ENCODE peak calls at places on chromosomes 1 and 21, in six cellular contexts. Q is Panc1, J is heart right ventricle, O is IMR-90, X is brain microvascular endothelial cell, S is lower lobe of right lung. G is an unnamed sample.

GRCh38 chr21:25360593-25360992 is 246.7 kb downstream of the MRPL39 start:
- DNase-seq in X (no peak), Q (no peak), O (no peak), S (no peak), J (no peak), G (no peak)

GRCh38 chr1:30920827-30921226 is 12.3 kb upstream of the SDC3 start:
- DNase-seq in O (no peak), S (no peak), J (no peak), Q (no peak), X (peak; percentile 53), G (no peak)

GRCh38 chr21:46294647-46295176 is 8.6 kb downstream of the YBEY start:
- DNase-seq in X (peak; percentile 55), Q (no peak), O (peak; percentile 68), J (no peak), S (peak; percentile 63), G (no peak)

GRCh38 chr1:244280221-244280620 is 171.5 kb downstream of the ADSS2 start:
- DNase-seq in X (no peak), Q (no peak), S (no peak), J (no peak), O (no peak), G (no peak)

GRCh38 chr1:11886986-11887665 is 28.4 kb upstream of the NPPB start:
- DNase-seq in Q (no peak), O (no peak), X (no peak), J (peak; percentile 71), S (no peak), G (no peak)

GRCh38 chr21:42113926-42114409 is 42.9 kb downstream of the UMODL1 start:
- DNase-seq in Q (no peak), J (no peak), S (no peak), O (no peak), X (no peak), G (peak; percentile 57)

GRCh38 chr21:35086357-35086756 is 37.3 kb upstream of the RUNX1 start:
- DNase-seq in S (no peak), Q (no peak), O (peak; percentile 54), J (no peak), X (peak; percentile 34), G (peak; percentile 56)

GRCh38 chr1:155033524-155033923 is at the start of the genes DCST1 and DCST2:
- DNase-seq in X (no peak), J (no peak), Q (no peak), O (no peak), S (no peak), G (no peak)

GRCh38 chr1:37038703-37039093 is 4.4 kb upstream of the GRIK3 start:
- DNase-seq in J (no peak), X (no peak), Q (no peak), S (no peak), O (no peak), G (no peak)

GRCh38 chr1:25033828-25034451 is 103.9 kb upstream of the RUNX3 start:
- DNase-seq in X (no peak), J (peak; percentile 33), S (peak; percentile 80), O (no peak), Q (no peak), G (no peak)

GRCh38 chr1:4657920-4658585 is 3.6 kb downstream of the AJAP1 start:
- DNase-seq in O (no peak), S (no peak), Q (no peak), J (no peak), X (no peak), G (no peak)

GRCh38 chr1:92931691-92932090 is 29.6 kb downstream of the DIPK1A start:
- DNase-seq in Q (no peak), J (no peak), S (no peak), O (no peak), X (no peak), G (no peak)

DNA sequence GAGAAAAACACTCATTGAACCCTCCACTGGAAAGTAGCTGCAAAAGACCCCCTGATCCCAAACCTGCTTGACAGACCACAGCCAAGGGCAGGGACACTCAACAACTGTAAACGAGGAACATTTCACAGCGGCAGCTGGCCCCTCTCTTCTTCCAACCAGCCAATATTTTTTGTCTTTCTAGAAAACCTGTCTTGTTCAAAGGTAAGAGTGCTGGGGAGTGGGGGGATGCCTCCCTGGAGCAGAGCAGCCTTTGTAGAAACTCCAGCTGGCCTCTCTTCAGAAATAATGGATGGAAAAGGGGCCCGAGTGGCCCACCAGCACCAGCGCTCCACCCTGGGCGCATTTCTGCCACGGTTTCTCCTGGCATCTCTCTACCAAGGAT is 384.0 kb downstream of the RRAGC start:
- DNase-seq in X (no peak), O (no peak), J (no peak), Q (no peak), S (no peak), G (no peak)
- H3K27ac ChIP-seq in X (no peak overlapping the region), O (no peak overlapping the region), J (no peak overlapping the region), Q (no peak overlapping the region), S (peak overlapping the region; percentile 25), G (no peak overlapping the region)

GRCh38 chr1:167621780-167622179 is 8.3 kb upstream of the RCSD1 start:
- DNase-seq in Q (no peak), S (no peak), O (no peak), X (no peak), J (no peak), G (no peak)
- TF ChIP-seq CTCF in Q (no peak), S (no peak), O (no peak), X (no peak), J (no peak), G (no peak)

GRCh38 chr1:115343200-115343737 is 5.2 kb upstream of the NGF start:
- DNase-seq in X (no peak), J (no peak), Q (no peak), O (no peak), S (no peak), G (no peak)

GRCh38 chr1:115340879-115341278 is 2.8 kb upstream of the NGF start:
- DNase-seq in O (no peak), S (no peak), Q (no peak), J (no peak), X (no peak), G (no peak)

GRCh38 chr1:115338457-115338820 is 390 bp upstream of the NGF start:
- DNase-seq in S (no peak), X (no peak), Q (no peak), J (peak; percentile 39), O (no peak), G (no peak)

GRCh38 chr1:115337633-115338456 is at the start of gene NGF:
- DNase-seq in J (peak; percentile 64), X (peak; percentile 42), Q (no peak), S (peak; percentile 50), O (peak; percentile 78), G (peak; percentile 73)

GRCh38 chr1:115341948-115342347 is 3.9 kb upstream of the NGF start:
- DNase-seq in X (no peak), J (no peak), S (no peak), Q (no peak), O (no peak), G (no peak)
- H3K27ac ChIP-seq in X (no peak overlapping the region), J (no peak overlapping the region), S (no peak overlapping the region), Q (no peak overlapping the region), O (no peak overlapping the region), G (no peak overlapping the region)

DNA sequence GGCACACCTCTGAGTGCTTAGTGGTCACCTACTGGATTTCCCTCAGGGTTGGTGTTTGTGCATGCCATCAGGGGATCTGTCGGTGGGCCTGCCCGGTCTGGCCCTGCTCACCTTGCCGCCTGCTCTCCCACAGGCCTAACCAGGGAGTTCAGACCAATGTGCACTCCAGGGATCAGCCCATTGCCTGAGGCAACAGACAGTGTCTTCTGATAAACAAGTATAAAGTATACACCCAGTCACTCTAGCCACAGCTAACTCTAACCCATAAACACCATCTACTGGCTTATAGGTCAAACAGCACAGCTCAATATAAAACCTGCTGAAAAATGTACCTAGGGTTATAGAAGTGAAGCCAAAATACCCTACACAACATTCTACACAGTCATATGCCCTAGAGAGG is 1300.0 kb downstream of the PLA2G4A start:
- DNase-seq in S (no peak), Q (no peak), O (peak; percentile 41), J (no peak), X (no peak), G (no peak)
- TF ChIP-seq CTCF in S (no peak), Q (peak; percentile 14), O (peak; percentile 46), J (no peak), X (no peak), G (no peak)

GRCh38 chr1:89130716-89131115 is 4.8 kb upstream of the GBP2 start:
- DNase-seq in O (no peak), X (no peak), S (no peak), J (no peak), Q (no peak), G (no peak)

GRCh38 chr1:89133747-89134146 is 7.8 kb upstream of the GBP2 start:
- DNase-seq in O (no peak), Q (no peak), X (no peak), S (no peak), J (no peak), G (no peak)
- H3K27ac ChIP-seq in O (no peak overlapping the region), Q (no peak overlapping the region), X (no peak overlapping the region), S (no peak overlapping the region), J (no peak overlapping the region), G (no peak overlapping the region)

DNA sequence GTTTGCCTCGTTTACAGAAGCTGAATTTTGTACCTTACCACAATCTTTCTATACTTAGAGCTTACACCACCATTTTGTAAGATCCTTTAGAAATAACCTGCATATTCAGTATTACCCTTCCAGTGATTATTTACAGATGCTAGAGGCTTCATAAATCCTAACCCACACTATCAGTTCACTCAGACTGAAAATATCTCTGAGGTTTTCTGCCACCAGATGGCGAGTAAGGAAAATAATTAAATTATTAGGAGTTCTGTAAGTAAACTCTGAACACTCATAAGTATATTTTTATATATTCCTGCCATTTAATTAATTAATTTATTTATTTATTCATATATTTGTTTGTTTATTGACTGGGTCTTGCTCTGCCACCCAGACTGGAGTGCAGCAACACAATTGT is 1635.2 kb downstream of the PLA2G4A start:
- DNase-seq in S (no peak), X (no peak), J (no peak), O (peak; percentile 23), Q (no peak), G (no peak)
- TF ChIP-seq CTCF in S (no peak), X (no peak), J (no peak), O (peak; percentile 15), Q (peak; percentile 16), G (no peak)

GRCh38 chr1:18059206-18059605 is 48.4 kb upstream of the IGSF21 start:
- DNase-seq in Q (no peak), S (no peak), O (no peak), X (no peak), J (no peak), G (no peak)
- H3K27ac ChIP-seq in Q (no peak overlapping the region), S (no peak overlapping the region), O (no peak overlapping the region), X (no peak overlapping the region), J (no peak overlapping the region), G (no peak overlapping the region)

G was measured in RWPE1.